ENCODE peak calls at places on chromosomes 16 and 17, in five cellular contexts. One of them, this sample, is unnamed.
A peak's percentile ranks its signal among the peaks of the same experiment; 100 is the strongest.

GRCh38 chr17:62749926-62750325 is 58.2 kb downstream of the MARCHF10 start:
- DNase-seq in stromal cell of bone marrow: no peak
- DNase-seq in A549: no peak
- DNase-seq in fibroblast of the aortic adventitia: no peak
- DNase-seq in esophagus squamous epithelium: no peak
- DNase-seq in this sample: no peak

GRCh38 chr16:22813946-22814325 is at the start of gene HS3ST2:
- DNase-seq in stromal cell of bone marrow: no peak
- DNase-seq in A549: no peak
- DNase-seq in fibroblast of the aortic adventitia: no peak
- DNase-seq in esophagus squamous epithelium: no peak
- DNase-seq in this sample: no peak

GRCh38 chr16:48971571-48972071 is 310.0 kb downstream of the CBLN1 start:
- DNase-seq in stromal cell of bone marrow: no peak
- DNase-seq in A549: no peak
- DNase-seq in fibroblast of the aortic adventitia: no peak
- DNase-seq in esophagus squamous epithelium: no peak
- DNase-seq in this sample: no peak

GRCh38 chr17:5812590-5812989 is 228.3 kb upstream of the NLRP1 start:
- DNase-seq in stromal cell of bone marrow: no peak
- DNase-seq in A549: no peak
- DNase-seq in fibroblast of the aortic adventitia: no peak
- DNase-seq in esophagus squamous epithelium: no peak
- DNase-seq in this sample: no peak

GRCh38 chr16:69660166-69660565 is 66.2 kb downstream of the NQO1 start:
- DNase-seq in stromal cell of bone marrow: no peak
- DNase-seq in A549: no peak
- DNase-seq in fibroblast of the aortic adventitia: no peak
- DNase-seq in esophagus squamous epithelium: no peak
- DNase-seq in this sample: no peak

GRCh38 chr17:9576521-9577401 is at the start of gene CFAP52:
- DNase-seq in stromal cell of bone marrow: peak; percentile 59
- DNase-seq in A549: peak; percentile 75
- DNase-seq in fibroblast of the aortic adventitia: peak; percentile 75
- DNase-seq in esophagus squamous epithelium: no peak
- DNase-seq in this sample: peak; percentile 54

GRCh38 chr17:82863941-82864720 is 24.3 kb upstream of the ZNF750 start:
- DNase-seq in stromal cell of bone marrow: peak; percentile 35
- DNase-seq in A549: no peak
- DNase-seq in fibroblast of the aortic adventitia: peak; percentile 60
- DNase-seq in esophagus squamous epithelium: no peak
- DNase-seq in this sample: peak; percentile 73

GRCh38 chr17:78966123-78966813 is 13.5 kb downstream of the LGALS3BP start:
- DNase-seq in stromal cell of bone marrow: no peak
- DNase-seq in A549: no peak
- DNase-seq in fibroblast of the aortic adventitia: no peak
- DNase-seq in esophagus squamous epithelium: no peak
- DNase-seq in this sample: no peak

GRCh38 chr17:28008526-28008925 is 34.0 kb upstream of the NLK start:
- DNase-seq in stromal cell of bone marrow: peak; percentile 14
- DNase-seq in A549: peak; percentile 46
- DNase-seq in fibroblast of the aortic adventitia: peak; percentile 66
- DNase-seq in esophagus squamous epithelium: no peak
- DNase-seq in this sample: peak; percentile 55

GRCh38 chr16:85522517-85522841 is 90.6 kb upstream of the GSE1 start:
- DNase-seq in stromal cell of bone marrow: no peak
- DNase-seq in A549: no peak
- DNase-seq in fibroblast of the aortic adventitia: no peak
- DNase-seq in esophagus squamous epithelium: no peak
- DNase-seq in this sample: no peak

GRCh38 chr17:10105513-10106001 is 92.8 kb downstream of the GAS7 start:
- DNase-seq in stromal cell of bone marrow: peak; percentile 10
- DNase-seq in A549: no peak
- DNase-seq in fibroblast of the aortic adventitia: peak; percentile 85
- DNase-seq in esophagus squamous epithelium: no peak
- DNase-seq in this sample: no peak

GRCh38 chr16:3182608-3183444 is 5.2 kb upstream of the OR1F1 start:
- DNase-seq in stromal cell of bone marrow: no peak
- DNase-seq in A549: peak; percentile 88
- DNase-seq in fibroblast of the aortic adventitia: peak; percentile 46
- DNase-seq in esophagus squamous epithelium: no peak
- DNase-seq in this sample: no peak

This sample was measured in astrocyte of the cerebellum.